ENCODE peak calls at places on chromosomes 13 and 19, in five cellular contexts. O is K562, J is HepG2, F is H1, V is GM12878. Y is an unnamed sample.

GRCh38 chr19:36003284-36003683 is 5.3 kb downstream of the SYNE4 start:
- DNase-seq in O (no peak), J (no peak), F (no peak), V (no peak), Y (no peak)

GRCh38 chr19:7781157-7781556 is 18.1 kb downstream of the CLEC4M start:
- DNase-seq in O (no peak), J (no peak), F (no peak), V (no peak), Y (no peak)

GRCh38 chr13:32790731-32791130 is 204.5 kb downstream of the PDS5B start:
- DNase-seq in O (peak; percentile 4), J (peak; percentile 5), F (no peak), V (no peak), Y (no peak)

GRCh38 chr13:61664821-61665705 is 249.4 kb upstream of the PCDH20 start:
- DNase-seq in O (no peak), J (peak; percentile 90), F (no peak), V (no peak), Y (peak; percentile 10)

GRCh38 chr13:40238761-40239160 is 427.7 kb downstream of the FOXO1 start:
- DNase-seq in O (no peak), J (no peak), F (no peak), V (no peak), Y (no peak)

GRCh38 chr19:56163097-56163496 is 12.7 kb upstream of the GALP start:
- DNase-seq in O (no peak), J (no peak), F (no peak), V (no peak), Y (no peak)

GRCh38 chr13:110318920-110319319 is 11.8 kb downstream of the COL4A2 start:
- DNase-seq in O (no peak), J (no peak), F (no peak), V (no peak), Y (no peak)

GRCh38 chr13:110012102-110012739 is 225.8 kb upstream of the IRS2 start:
- DNase-seq in O (no peak), J (peak; percentile 3), F (no peak), V (no peak), Y (peak; percentile 60)

GRCh38 chr19:29806098-29806866 is 5.5 kb upstream of the CCNE1 start:
- DNase-seq in O (peak; percentile 75), J (peak; percentile 52), F (no peak), V (no peak), Y (no peak)

GRCh38 chr19:2554856-2555255 is 78.9 kb downstream of the GADD45B start:
- DNase-seq in O (no peak), J (peak; percentile 73), F (no peak), V (no peak), Y (peak; percentile 56)

GRCh38 chr13:61795580-61795979 is 379.9 kb upstream of the PCDH20 start:
- DNase-seq in O (no peak), J (no peak), F (no peak), V (no peak), Y (no peak)

GRCh38 chr13:110799246-110800236 is 86.0 kb downstream of the ING1 start:
- DNase-seq in O (no peak), J (no peak), F (no peak), V (no peak), Y (no peak)

GRCh38 chr19:6521718-6522646 is 8.8 kb upstream of the TNFSF9 start:
- DNase-seq in O (peak; percentile 67), J (no peak), F (no peak), V (peak; percentile 95), Y (no peak)

GRCh38 chr19:2123682-2124387 is 27.1 kb downstream of the IZUMO4 start:
- DNase-seq in O (peak; percentile 17), J (no peak), F (peak; percentile 25), V (no peak), Y (no peak)

GRCh38 chr13:80778302-80778701 is 437.4 kb upstream of the SPRY2 start:
- DNase-seq in O (no peak), J (no peak), F (no peak), V (no peak), Y (no peak)

GRCh38 chr13:40812724-40813445 is 23.5 kb downstream of the SLC25A15 start:
- DNase-seq in O (no peak), J (no peak), F (no peak), V (no peak), Y (no peak)

GRCh38 chr19:4984448-4984990 is 15.6 kb downstream of the KDM4B start:
- DNase-seq in O (no peak), J (no peak), F (no peak), V (no peak), Y (no peak)

GRCh38 chr19:16640951-16641350 is 12.9 kb upstream of the MED26 start:
- DNase-seq in O (no peak), J (no peak), F (no peak), V (no peak), Y (no peak)

GRCh38 chr19:5808120-5808816 is 3.4 kb downstream of the NRTN start:
- DNase-seq in O (no peak), J (no peak), F (no peak), V (no peak), Y (no peak)

GRCh38 chr13:36344886-36345437 is 1.2 kb downstream of the SPART start:
- DNase-seq in O (peak; percentile 37), J (no peak), F (no peak), V (no peak), Y (no peak)

GRCh38 chr19:53057904-53058579 is 13.5 kb downstream of the ERVV-2 start:
- DNase-seq in O (no peak), J (no peak), F (peak; percentile 57), V (no peak), Y (no peak)

GRCh38 chr19:12194827-12195500 is 32.1 kb downstream of the ZNF136 start:
- DNase-seq in O (no peak), J (no peak), F (no peak), V (no peak), Y (no peak)

GRCh38 chr13:26562538-26562890 is 5.0 kb downstream of the WASF3 start:
- DNase-seq in O (no peak), J (no peak), F (no peak), V (no peak), Y (no peak)

DNA sequence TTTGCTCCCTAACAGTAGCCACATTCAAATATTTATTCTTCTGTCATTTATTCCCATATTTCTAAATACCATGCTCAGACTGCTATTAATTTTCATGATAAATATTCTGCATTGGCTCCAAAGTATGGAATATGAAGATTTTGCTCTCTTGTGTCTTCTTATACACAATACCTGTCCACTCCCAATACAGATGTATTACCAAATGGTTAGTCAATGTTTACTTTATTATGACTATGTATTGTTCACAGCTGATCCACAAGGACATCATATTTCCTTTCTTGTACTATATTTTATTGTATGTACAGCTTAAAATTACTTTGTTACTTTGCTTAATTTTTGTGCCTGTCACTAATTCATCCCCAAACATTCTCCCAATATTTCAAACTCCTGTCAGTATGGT is 322.3 kb downstream of the OXGR1 start:
- DNase-seq in O (no peak), J (no peak), F (no peak), V (no peak), Y (no peak)
- TF ChIP-seq SRF in O (no peak), J (no peak), F (no peak), V (no peak), Y (no peak)

DNA sequence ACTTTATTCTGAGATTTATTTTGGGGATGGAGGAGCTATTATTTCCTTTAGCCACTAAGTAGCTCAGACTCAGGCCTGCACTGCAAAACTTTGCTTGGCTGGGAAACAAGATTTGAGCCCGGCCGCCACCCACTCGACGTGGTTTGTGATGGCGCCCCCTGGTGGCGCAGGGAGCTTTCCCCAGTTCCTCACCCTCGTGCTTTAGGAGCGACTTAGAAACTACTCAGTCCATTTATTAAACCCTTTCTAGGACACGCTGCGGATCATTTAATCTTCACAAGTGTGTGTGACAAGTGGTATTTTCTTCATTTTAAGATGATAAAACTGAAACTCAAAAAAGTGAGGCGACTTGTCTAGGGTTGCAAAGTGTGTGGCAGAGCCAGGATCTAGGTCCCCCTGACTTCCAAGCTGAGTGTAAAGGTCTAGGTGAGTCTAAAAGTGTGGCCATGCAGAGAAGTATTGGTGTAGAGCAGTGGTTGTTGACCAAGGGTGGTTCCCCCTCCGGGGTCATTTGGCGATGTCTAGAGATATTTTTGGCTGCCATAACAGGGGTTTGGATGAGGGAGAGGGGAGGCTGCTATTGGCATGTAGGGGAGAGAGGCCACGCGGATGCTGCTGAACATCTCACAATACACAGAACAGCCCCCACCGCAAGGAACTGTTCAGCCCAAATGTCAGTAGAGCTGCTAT is 2.2 kb downstream of the CXCL17 start:
- DNase-seq in O (peak; percentile 89), J (peak; percentile 57), F (no peak), V (no peak), Y (peak; percentile 42)
- TF ChIP-seq SRF in O (no peak), J (no peak), F (no peak), V (no peak), Y (no peak)

DNA sequence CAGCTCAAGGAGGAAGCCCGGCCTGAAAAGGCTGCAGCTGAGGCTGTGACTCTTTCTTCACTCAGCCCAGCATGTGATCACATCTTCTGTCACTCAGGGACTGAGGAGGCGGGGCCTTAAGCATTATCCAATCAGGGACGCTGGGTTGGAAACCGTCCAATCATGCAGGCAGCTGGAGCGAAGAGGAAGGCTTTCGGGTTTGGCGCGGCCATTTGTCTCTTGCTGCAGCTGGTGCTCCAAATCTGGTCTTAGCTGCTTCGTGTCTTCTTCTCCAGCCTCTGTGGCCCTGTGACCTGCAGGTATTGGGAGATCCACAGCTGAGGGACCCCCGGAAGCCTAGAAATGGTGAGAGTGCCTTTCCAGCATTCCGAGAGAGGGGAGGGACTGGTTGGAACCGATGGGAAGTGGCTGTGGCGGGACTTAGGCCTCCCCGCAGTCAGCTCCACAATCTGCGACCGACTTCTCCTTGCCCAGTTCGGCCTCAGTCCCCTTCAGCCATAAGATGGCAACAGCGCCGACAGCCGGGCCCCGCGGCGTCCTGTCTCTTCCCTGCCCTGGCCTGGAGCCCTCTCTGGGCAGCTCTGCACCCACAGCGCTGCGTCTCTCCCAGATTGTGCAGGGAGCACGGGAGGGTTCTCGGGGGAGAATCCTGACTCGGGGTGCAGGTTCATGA is at the start of gene ZNF90:
- DNase-seq in O (peak; percentile 57), J (peak; percentile 88), F (peak; percentile 84), V (peak; percentile 11), Y (no peak)
- TF ChIP-seq SRF in O (no peak), J (no peak), F (no peak), V (no peak), Y (no peak)

GRCh38 chr19:51131780-51132680 is 7.3 kb downstream of the SIGLEC9 start:
- DNase-seq in O (peak; percentile 84), J (no peak), F (no peak), V (no peak), Y (peak; percentile 10)

GRCh38 chr19:51136891-51137551 is 5.1 kb upstream of the SIGLEC7 start:
- DNase-seq in O (peak; percentile 28), J (no peak), F (no peak), V (no peak), Y (no peak)

GRCh38 chr19:51136333-51136732 is 5.8 kb upstream of the SIGLEC7 start:
- DNase-seq in O (no peak), J (no peak), F (no peak), V (no peak), Y (no peak)

GRCh38 chr19:51137812-51138425 is 4.2 kb upstream of the SIGLEC7 start:
- DNase-seq in O (no peak), J (no peak), F (no peak), V (no peak), Y (no peak)

GRCh38 chr19:51135004-51135403 is 7.1 kb upstream of the SIGLEC7 start:
- DNase-seq in O (no peak), J (no peak), F (no peak), V (no peak), Y (no peak)
- TF ChIP-seq SRF in O (no peak), J (no peak), F (no peak), V (no peak), Y (no peak)

Y was measured in HCT116.